ENCODE peak calls at places on chromosomes 4 and X, in seven cellular contexts. C is sigmoid colon, Z is SK-N-SH, E is GM23338, X is suprapubic skin, W is Panc1, A is spleen. H is an unnamed sample. For H3K36me3, the result is how much of the 10 kb centered on the place peaks cover.

GRCh38 chr4:41963105-41963504 is 18.5 kb upstream of the DCAF4L1 start:
- DNase-seq in C (no peak), X (no peak), A (no peak), E (peak), W (no peak), Z (peak), H (no peak)

GRCh38 chr4:158722917-158723793 is at the start of gene PPID:
- DNase-seq in X (peak), E (peak), Z (peak), C (peak), A (peak), W (no peak), H (peak)

GRCh38 chrX:119983494-119983893 is 39.9 kb upstream of the NKAP start:
- DNase-seq in E (no peak), X (no peak), A (no peak), Z (no peak), W (no peak), C (no peak), H (no peak)

GRCh38 chr4:7768736-7769135 is 170.9 kb downstream of the AFAP1 start:
- DNase-seq in Z (no peak), X (no peak), C (no peak), W (no peak), E (no peak), A (peak), H (no peak)

GRCh38 chr4:86005998-86006397 is 353.9 kb downstream of the MAPK10 start:
- DNase-seq in C (no peak), Z (no peak), W (no peak), A (no peak), E (no peak), X (no peak), H (no peak)

GRCh38 chrX:54447461-54447860 is 7.3 kb downstream of the TSR2 start:
- DNase-seq in A (no peak), E (peak), W (no peak), Z (no peak), C (no peak), X (no peak), H (no peak)

GRCh38 chr4:75169020-75169814 is 236.3 kb downstream of the PARM1 start:
- DNase-seq in Z (no peak), C (no peak), E (peak), X (no peak), A (no peak), W (no peak), H (no peak)

GRCh38 chrX:155086202-155086840 is 15.0 kb downstream of the BRCC3 start:
- DNase-seq in Z (peak), A (peak), X (no peak), W (no peak), C (no peak), E (peak), H (no peak)

GRCh38 chr4:76554630-76555029 is 119.6 kb downstream of the SHROOM3 start:
- DNase-seq in Z (no peak), A (no peak), C (no peak), X (no peak), W (no peak), E (no peak), H (no peak)

GRCh38 chrX:72145181-72145580 is 13.5 kb upstream of the RTL5 start:
- DNase-seq in C (no peak), A (no peak), E (no peak), W (no peak), X (no peak), Z (no peak), H (no peak)

GRCh38 chr4:20272411-20272872 is 20.7 kb downstream of the SLIT2 start:
- DNase-seq in E (no peak), A (no peak), X (no peak), W (no peak), C (no peak), Z (no peak), H (no peak)

GRCh38 chr4:82678046-82678445 is 116.3 kb upstream of the TMEM150C start:
- DNase-seq in E (no peak), W (no peak), Z (no peak), X (no peak), A (no peak), C (no peak), H (no peak)

GRCh38 chr4:61984260-61984909 is 784.3 kb downstream of the ADGRL3 start:
- DNase-seq in X (no peak), Z (no peak), W (no peak), C (no peak), E (peak), A (no peak), H (no peak)

GRCh38 chr4:184845367-184846011 is 19.7 kb upstream of the ACSL1 start:
- DNase-seq in E (no peak), Z (no peak), X (no peak), C (no peak), W (no peak), A (no peak), H (no peak)

GRCh38 chr4:110636677-110637407 is 14.0 kb upstream of the PITX2 start:
- DNase-seq in Z (no peak), W (no peak), C (no peak), A (no peak), X (no peak), E (peak), H (no peak)

GRCh38 chrX:23811135-23811781 is 28.3 kb downstream of the SAT1 start:
- DNase-seq in W (no peak), Z (no peak), C (no peak), A (no peak), X (no peak), E (no peak), H (no peak)

GRCh38 chr4:147638365-147638764 is 21.2 kb downstream of the TMEM184C start:
- DNase-seq in A (no peak), C (no peak), Z (no peak), W (no peak), E (peak), X (no peak), H (no peak)

GRCh38 chr4:147638942-147639341 is 21.7 kb downstream of the TMEM184C start:
- DNase-seq in W (no peak), C (no peak), Z (no peak), X (no peak), E (no peak), A (no peak), H (no peak)

GRCh38 chr4:147640331-147640730 is 23.1 kb downstream of the TMEM184C start:
- DNase-seq in A (no peak), Z (no peak), C (no peak), E (no peak), X (no peak), W (no peak), H (no peak)

GRCh38 chr4:147635348-147635747 is 18.2 kb downstream of the TMEM184C start:
- DNase-seq in X (no peak), Z (no peak), W (no peak), C (no peak), E (no peak), A (no peak), H (no peak)

DNA sequence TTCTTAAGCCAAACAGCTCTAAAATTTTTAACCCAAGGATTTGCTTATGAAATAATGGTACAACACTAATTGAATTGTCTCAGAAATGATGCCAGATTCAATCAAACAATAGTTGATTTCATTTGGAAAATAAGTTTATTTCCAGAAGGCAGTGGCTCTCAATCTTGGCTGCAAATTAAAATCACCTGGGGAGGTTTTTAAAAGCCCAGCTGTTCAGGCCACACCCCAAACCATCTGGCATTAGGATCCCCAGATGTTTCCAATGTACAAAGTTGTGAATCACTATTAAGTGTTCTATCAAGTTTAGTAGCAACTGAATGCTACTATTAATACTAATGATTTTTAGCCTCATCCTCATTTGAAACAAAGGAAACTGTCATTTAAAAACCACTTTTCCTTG is 22.2 kb downstream of the TMEM184C start:
- DNase-seq in X (no peak), C (no peak), E (no peak), Z (peak), W (no peak), A (no peak), H (no peak)
- H3K36me3 ChIP-seq in X (under half), C (under half), E (under half), Z (half or more), W (under half), A (half or more), H (half or more)

GRCh38 chr4:72571337-72571736 is 2.3 kb upstream of the ADAMTS3 start:
- DNase-seq in W (no peak), E (no peak), Z (no peak), X (no peak), A (no peak), C (no peak), H (no peak)

GRCh38 chr4:72567036-72567435 is 2.0 kb downstream of the ADAMTS3 start:
- DNase-seq in E (no peak), W (no peak), X (no peak), Z (no peak), C (no peak), A (no peak), H (no peak)

GRCh38 chr4:72567821-72568620 is 1.0 kb downstream of the ADAMTS3 start:
- DNase-seq in Z (peak), W (no peak), E (peak), A (peak), X (peak), C (peak), H (peak)

GRCh38 chr4:72568959-72569718 is at the start of gene ADAMTS3:
- DNase-seq in X (peak), C (peak), A (peak), E (peak), W (no peak), Z (peak), H (peak)

DNA sequence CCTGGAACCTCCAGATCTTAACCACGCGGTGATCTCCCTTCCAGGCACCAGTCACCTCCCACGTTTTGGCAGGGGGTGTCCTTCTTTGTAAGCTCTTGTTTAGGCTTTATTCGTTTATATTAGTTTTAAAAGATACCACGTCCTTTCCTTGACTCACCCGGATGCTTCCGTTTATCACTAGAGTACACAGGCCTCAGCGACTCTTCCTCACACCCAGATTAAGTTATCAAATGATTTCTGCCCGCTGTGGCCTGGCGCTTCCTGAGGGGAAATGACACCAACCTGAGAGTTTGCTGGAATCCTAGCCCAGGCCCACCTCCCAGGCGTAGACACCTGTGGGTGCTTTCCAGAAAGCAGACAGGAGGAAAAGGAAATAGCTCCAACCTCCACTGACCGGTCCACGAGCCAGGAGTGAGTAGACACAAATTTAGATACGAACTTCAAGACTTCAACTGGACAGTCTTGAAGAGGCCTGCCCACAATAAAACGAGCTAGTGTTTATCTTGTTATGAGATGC is 756 bp upstream of the ADAMTS3 start:
- DNase-seq in C (no peak), X (no peak), A (no peak), W (no peak), Z (no peak), E (no peak), H (no peak)
- TF ChIP-seq POLR2AphosphoS5 in C (no peak), X (no peak), A (no peak), W (no peak), Z (no peak), E (no peak), H (no peak)

GRCh38 chrX:10134921-10135320 is 21.9 kb upstream of the CLCN4 start:
- DNase-seq in X (no peak), W (no peak), C (peak), Z (no peak), E (no peak), A (no peak), H (no peak)

GRCh38 chrX:10140264-10140663 is 16.5 kb upstream of the CLCN4 start:
- DNase-seq in Z (no peak), X (no peak), A (no peak), E (no peak), W (no peak), C (peak), H (no peak)

GRCh38 chrX:10138726-10139125 is 18.0 kb upstream of the CLCN4 start:
- DNase-seq in W (no peak), C (peak), X (no peak), E (no peak), Z (no peak), A (no peak), H (no peak)

GRCh38 chrX:10135561-10136399 is 21.0 kb upstream of the CLCN4 start:
- DNase-seq in X (no peak), Z (no peak), C (no peak), E (no peak), W (no peak), A (no peak), H (no peak)

DNA sequence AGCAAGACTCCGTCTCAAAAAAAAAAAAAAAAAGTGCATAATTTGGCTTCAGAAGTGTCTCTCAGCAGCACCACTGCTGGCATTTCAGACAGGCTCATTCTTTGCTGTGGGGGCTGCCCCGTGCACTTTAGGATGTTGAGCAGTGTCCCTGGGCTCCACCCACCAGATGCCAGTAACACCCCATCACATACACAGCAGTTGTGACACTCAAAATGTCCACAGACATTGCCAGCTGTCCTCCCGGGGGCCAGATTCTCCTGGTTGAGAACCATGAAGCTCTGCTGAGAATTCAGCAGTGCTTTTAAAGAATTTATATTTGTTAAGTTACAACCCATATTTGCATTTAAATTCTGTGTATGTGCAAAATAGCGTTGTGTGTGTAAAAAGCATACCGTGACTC is 19.3 kb upstream of the CLCN4 start:
- DNase-seq in C (peak), W (no peak), X (no peak), E (no peak), Z (no peak), A (no peak), H (no peak)
- H3K36me3 ChIP-seq in C (under half), W (under half), X (under half), E (under half), Z (under half), A (half or more), H (half or more)

GRCh38 chr4:118264096-118264495 is 88.7 kb downstream of the PRSS12 start:
- DNase-seq in W (no peak), C (no peak), A (no peak), E (no peak), X (no peak), Z (no peak), H (no peak)

GRCh38 chr4:118270492-118270891 is 82.3 kb downstream of the PRSS12 start:
- DNase-seq in W (no peak), A (no peak), Z (peak), E (peak), C (no peak), X (no peak), H (no peak)

GRCh38 chr4:118268780-118269179 is 84.0 kb downstream of the PRSS12 start:
- DNase-seq in Z (no peak), A (no peak), X (no peak), C (no peak), W (no peak), E (no peak), H (no peak)

DNA sequence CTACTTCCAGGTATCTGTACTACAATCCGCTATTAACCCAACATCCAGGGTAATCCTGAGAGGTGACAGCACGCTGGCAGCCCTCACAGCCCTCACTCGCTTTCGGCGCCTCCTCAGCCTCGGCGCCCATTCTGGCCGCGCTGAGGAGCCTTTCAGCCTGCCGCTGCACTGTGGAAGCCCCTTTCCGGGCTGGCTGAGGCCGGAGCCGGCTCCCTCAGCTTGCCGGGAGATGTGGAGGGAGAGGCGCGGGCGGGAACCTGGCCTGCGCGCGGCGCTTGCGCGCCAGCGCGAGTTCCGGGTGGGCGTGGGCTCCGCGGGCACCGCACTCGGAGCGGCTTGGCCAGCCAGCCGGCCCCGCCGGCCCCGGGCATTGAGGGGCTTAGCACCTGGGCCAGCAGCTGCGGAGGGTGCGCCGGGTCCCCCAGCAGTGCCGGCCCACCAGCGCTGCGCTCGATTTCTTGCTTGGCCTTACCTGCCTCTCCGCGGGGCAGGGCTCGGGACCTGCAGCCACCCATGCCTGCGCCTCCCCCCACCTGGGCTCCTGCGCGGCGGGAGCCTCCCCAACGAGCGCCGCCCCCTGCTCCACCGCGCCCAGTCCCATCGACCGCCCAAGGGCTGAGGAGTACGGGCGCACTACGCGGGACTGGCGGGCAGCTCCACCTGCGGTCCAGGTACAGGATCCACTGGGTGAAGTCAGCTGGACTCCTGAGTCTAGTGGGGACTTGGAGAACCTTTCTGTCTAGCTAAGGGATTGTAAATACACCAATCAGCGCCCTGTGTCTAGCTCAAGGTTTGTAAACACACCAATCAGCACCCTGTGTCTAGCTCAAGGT is 87.3 kb downstream of the PRSS12 start:
- DNase-seq in W (no peak), Z (peak), X (no peak), E (peak), A (peak), C (no peak), H (peak)
- TF ChIP-seq POLR2AphosphoS5 in W (no peak), Z (no peak), X (no peak), E (no peak), A (no peak), C (no peak), H (no peak)

GRCh38 chr4:6279582-6280289 is 10.1 kb downstream of the WFS1 start:
- DNase-seq in E (no peak), X (no peak), C (no peak), W (no peak), Z (no peak), A (no peak), H (no peak)

GRCh38 chr4:6280365-6280996 is 10.8 kb downstream of the WFS1 start:
- DNase-seq in A (no peak), X (no peak), C (no peak), E (no peak), Z (no peak), W (no peak), H (no peak)

GRCh38 chr4:6281436-6282144 is 11.9 kb downstream of the WFS1 start:
- DNase-seq in E (no peak), A (no peak), X (no peak), W (no peak), C (peak), Z (no peak), H (no peak)

GRCh38 chr4:6282247-6282646 is 12.6 kb downstream of the WFS1 start:
- DNase-seq in A (no peak), W (no peak), Z (no peak), X (no peak), C (no peak), E (no peak), H (no peak)

GRCh38 chr4:6283282-6283681 is 13.6 kb downstream of the WFS1 start:
- DNase-seq in Z (no peak), A (no peak), W (no peak), C (no peak), E (no peak), X (no peak), H (no peak)
- H3K36me3 ChIP-seq in Z (under half), A (under half), W (under half), C (under half), E (under half), X (under half), H (under half)

DNA sequence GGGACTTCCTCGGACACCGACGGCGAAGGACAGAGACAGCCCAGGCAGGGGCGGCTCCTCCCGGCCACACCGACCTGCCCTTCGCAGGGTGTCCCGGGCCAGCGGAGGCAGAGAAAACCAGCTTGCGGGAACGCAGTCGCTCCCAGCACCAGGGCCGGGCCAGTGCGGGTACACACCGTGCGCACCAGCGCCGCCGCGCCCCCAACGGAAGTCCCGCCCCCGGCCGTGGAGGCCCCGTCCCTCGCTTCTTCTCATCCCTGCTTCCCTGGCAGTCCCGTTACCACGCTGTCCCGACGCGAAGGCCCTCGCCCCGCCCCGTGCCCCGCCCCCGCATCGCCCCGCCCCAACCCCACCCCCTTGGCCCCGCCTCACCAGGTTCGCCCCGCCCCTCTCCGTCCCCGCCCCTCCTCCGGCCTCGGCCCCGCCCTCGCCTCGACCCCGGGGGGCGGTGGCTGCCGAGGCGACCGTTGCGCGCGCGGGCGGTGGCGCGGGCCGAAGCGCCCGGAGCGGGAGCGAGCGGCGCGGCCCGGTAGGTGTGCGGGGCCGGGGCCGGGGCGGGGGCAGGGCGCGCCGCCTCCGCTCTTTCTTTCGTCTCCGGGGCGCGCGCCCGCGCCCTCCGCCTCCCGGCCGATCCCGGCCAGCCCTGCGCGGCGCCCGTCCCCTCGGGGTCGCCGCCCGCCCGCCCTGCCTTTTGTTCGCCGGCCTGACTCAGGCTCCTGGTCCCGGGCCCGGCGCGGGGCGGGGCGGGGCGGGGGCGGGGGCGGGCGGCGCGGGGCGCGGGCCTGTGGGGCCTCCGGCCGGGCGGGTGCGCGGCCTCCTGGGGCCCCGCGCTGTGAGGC is at the start of gene RGS12:
- DNase-seq in E (peak), C (peak), Z (peak), X (peak), W (peak), A (peak), H (peak)
- TF ChIP-seq POLR2AphosphoS5 in E (peak), C (peak), Z (peak), X (peak), W (no peak), A (peak), H (peak)

DNA sequence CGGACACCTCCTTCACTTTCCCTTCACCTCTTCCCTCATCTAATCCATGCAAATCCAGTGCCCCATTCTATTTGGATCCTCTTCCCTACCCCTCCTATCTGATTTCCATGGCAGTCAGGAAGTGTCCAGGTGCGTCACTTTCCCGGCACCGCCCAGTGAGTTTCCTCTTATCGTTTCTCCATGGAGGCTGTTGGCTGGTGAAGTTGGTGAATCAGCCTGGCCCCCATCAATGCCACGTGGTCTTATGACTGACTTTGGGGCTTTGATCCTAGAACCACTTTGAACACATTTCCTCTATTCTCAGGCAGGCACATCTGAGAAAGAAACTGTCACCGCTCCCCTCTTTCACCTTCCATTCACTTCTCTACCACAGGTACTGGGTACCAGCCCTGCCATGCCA is 137.8 kb downstream of the CEP135 start:
- DNase-seq in C (no peak), X (no peak), A (no peak), E (no peak), W (no peak), Z (no peak), H (no peak)
- H3K36me3 ChIP-seq in C (under half), X (under half), A (under half), E (under half), W (under half), Z (under half), H (under half)